ENCODE peak calls at places on chromosomes 3 and 15, in four cellular contexts. J, D, Q and H are unnamed samples. For H3K9me3, the result is how much of the 10 kb centered on the place peaks cover.

GRCh38 chr3:55486857-55487375 is at the start of gene WNT5A:
- DNase-seq in J (no peak), D (no peak), Q (peak), H (no peak)

GRCh38 chr15:57861039-57861638 is 154.6 kb downstream of the POLR2M start:
- DNase-seq in J (no peak), D (no peak), Q (peak), H (no peak)

GRCh38 chr15:45393851-45394250 is 15.5 kb upstream of the GATM start:
- DNase-seq in J (no peak), D (no peak), Q (no peak), H (no peak)

GRCh38 chr15:30924353-30924752 is 20.6 kb downstream of the FAN1 start:
- DNase-seq in J (no peak), D (no peak), Q (no peak), H (no peak)

GRCh38 chr3:35263477-35263876 is 375.8 kb upstream of the ARPP21 start:
- DNase-seq in J (no peak), D (no peak), Q (no peak), H (no peak)

GRCh38 chr3:188578579-188579363 is 424.8 kb downstream of the LPP start:
- DNase-seq in J (peak), D (no peak), Q (no peak), H (no peak)

GRCh38 chr15:38702178-38702912 is 137.7 kb upstream of the RASGRP1 start:
- DNase-seq in J (no peak), D (no peak), Q (no peak), H (no peak)

GRCh38 chr3:12869025-12869695 is 27.8 kb upstream of the RPL32 start:
- DNase-seq in J (no peak), D (no peak), Q (peak), H (no peak)

GRCh38 chr3:125116311-125117069 is 60.7 kb upstream of the HEG1 start:
- DNase-seq in J (no peak), D (no peak), Q (no peak), H (no peak)

GRCh38 chr3:9793161-9793781 is 389 bp downstream of the ARPC4 start:
- DNase-seq in J (no peak), D (peak), Q (peak), H (peak)

GRCh38 chr15:98968576-98968975 is 39.0 kb downstream of the PGPEP1L start:
- DNase-seq in J (no peak), D (no peak), Q (no peak), H (no peak)

DNA sequence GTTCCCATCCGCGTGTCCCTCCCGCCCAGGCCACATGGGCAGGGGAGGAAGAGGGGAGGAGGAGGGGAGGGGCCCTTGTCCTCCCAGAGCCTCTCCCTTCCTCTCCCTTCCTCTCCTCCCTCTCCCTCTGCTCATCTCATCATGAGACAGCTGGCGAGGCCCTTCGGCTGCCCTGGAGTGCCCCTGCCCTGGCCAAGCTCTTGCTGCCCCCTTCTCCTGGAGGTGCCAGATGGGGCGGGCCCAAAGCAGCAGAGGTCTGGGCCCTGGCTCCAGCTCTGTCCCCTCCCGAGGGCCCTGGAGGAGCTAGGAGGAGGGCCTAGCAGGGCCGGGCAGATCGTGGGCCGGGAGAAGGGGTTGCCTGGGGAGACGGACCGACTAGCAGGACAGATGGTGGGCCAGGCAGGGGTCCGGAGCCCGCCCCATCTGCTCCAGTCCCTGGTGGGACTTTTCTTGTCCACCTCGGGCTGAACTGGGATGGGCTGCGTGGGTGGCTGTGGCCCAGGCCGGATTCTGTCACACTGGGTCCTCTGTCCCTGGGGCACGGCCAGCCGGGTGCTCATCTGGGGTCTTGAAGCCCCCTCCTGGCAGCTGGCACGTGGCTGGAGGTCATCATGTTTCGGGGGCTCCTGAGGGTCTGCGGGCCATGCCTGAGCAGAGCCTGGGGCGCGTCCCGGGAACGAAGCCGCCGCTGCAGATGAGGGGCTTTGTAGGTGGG is 183.4 kb downstream of the GOLGA6L6 start:
- DNase-seq in J (no peak), D (no peak), Q (no peak), H (no peak)
- H3K9me3 ChIP-seq in J (under half), D (under half), Q (half or more), H (under half)

GRCh38 chr15:101179341-101180153 is 72.3 kb downstream of the CHSY1 start:
- DNase-seq in J (no peak), D (no peak), Q (no peak), H (no peak)

GRCh38 chr15:101183226-101183925 is 68.5 kb downstream of the CHSY1 start:
- DNase-seq in J (no peak), D (no peak), Q (no peak), H (no peak)

GRCh38 chr15:101180620-101181307 is 71.1 kb downstream of the CHSY1 start:
- DNase-seq in J (no peak), D (no peak), Q (no peak), H (no peak)

GRCh38 chr15:101182215-101182614 is 69.6 kb downstream of the CHSY1 start:
- DNase-seq in J (no peak), D (no peak), Q (no peak), H (no peak)

DNA sequence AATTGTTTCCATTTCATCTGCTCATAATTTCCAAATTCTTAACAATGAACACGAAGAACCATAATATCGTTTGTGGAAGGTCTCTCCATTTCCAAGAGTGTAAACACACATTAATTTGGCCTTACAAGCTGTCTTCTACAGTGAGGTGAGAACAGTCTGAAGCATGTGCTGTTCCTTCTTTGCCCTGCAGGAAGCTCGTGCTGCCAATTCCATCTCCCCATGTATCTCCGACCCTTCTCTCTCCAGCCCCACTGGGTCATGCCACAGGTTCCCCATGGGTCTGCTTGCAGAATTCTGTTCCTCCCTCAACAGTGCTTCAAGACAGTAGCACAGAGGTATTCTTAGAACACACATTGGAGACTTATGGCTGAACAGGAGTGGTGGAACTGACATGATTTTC is 70.5 kb downstream of the CHSY1 start:
- DNase-seq in J (no peak), D (no peak), Q (no peak), H (no peak)
- H3K9me3 ChIP-seq in J (under half), D (under half), Q (under half), H (under half)

DNA sequence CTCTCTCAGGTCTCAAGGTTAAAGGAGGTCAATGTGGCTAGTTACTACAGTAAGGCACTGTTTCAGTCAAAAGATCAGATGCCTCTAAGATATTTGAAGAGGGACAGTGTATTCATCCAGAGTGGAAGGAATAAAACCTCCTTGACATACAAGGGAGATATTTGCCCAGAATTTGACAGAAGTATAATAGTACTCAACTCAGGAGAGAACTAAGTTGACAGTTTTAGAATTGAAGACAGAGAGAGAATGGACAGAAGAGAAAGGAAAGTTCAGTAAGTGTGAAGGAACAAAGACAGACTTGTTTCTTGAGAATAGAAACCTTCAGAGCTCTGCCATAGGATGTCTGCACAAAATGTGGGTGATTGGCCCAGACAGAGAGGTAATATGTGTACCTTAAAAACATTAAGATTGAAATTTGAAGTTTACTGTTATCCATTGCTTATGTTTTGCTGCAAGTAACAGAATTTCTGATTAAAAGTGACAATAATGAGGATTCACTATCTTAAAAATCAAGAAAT is 507.1 kb downstream of the IGSF11 start:
- DNase-seq in J (no peak), D (no peak), Q (no peak), H (no peak)
- H3K9me3 ChIP-seq in J (under half), D (under half), Q (under half), H (under half)

GRCh38 chr3:185236969-185237368 is 16.9 kb downstream of the EHHADH start:
- DNase-seq in J (no peak), D (no peak), Q (no peak), H (no peak)

GRCh38 chr3:185233328-185233727 is 20.5 kb downstream of the EHHADH start:
- DNase-seq in J (no peak), D (no peak), Q (no peak), H (no peak)
- H3K9me3 ChIP-seq in J (under half), D (under half), Q (under half), H (under half)

GRCh38 chr15:79919749-79920511 is 23.1 kb upstream of the MTHFS start:
- DNase-seq in J (no peak), D (no peak), Q (peak), H (no peak)

GRCh38 chr15:79919090-79919748 is 22.4 kb upstream of the MTHFS start:
- DNase-seq in J (no peak), D (no peak), Q (peak), H (no peak)

GRCh38 chr15:79918278-79918677 is 21.5 kb upstream of the MTHFS start:
- DNase-seq in J (no peak), D (peak), Q (peak), H (no peak)

GRCh38 chr15:79916424-79916823 is 19.6 kb upstream of the MTHFS start:
- DNase-seq in J (no peak), D (no peak), Q (no peak), H (no peak)

GRCh38 chr15:79914728-79915127 is 17.9 kb upstream of the MTHFS start:
- DNase-seq in J (no peak), D (no peak), Q (no peak), H (no peak)
- H3K9me3 ChIP-seq in J (under half), D (under half), Q (under half), H (under half)

DNA sequence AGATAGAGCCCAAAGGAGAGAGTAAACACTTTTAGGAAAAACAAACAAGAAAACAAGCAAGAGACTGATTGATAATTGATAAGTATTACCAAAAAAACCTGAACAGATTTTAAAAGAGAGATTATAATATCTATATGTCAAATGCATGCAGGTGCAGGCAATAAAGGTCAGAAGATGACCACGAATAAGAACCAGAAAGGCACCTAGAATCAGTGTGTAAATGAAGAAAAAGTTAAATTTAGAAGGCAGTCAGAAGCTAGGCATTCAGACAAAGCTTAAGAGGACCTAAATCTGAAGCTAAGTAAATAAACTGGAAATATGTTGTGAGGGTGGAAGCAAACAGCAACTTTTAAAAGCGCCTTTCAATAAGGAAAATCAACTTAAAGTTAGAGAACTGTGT is 16.3 kb downstream of the IQCB1 start:
- DNase-seq in J (no peak), D (no peak), Q (no peak), H (no peak)
- H3K9me3 ChIP-seq in J (under half), D (under half), Q (under half), H (under half)

DNA sequence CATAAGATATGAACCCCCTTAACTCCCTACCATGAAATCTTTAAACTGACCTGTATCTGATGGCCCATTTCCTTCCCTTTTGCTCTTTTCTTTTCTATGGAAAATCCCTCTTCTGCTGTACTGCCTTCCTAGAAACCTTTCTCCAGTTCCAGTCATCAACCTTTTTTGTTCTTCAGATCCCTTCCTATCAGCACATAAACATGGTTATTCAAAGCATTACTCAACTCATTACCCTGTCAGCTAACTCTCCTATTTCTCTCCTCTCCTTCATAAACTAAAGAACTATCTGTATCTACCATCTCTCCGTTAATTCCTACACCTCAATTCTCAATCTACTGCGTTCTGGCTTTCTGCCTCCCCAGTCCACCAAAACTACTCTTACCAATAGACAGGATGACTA is 13.0 kb downstream of the TERC start:
- DNase-seq in J (no peak), D (no peak), Q (no peak), H (no peak)
- H3K9me3 ChIP-seq in J (under half), D (under half), Q (under half), H (under half)

DNA sequence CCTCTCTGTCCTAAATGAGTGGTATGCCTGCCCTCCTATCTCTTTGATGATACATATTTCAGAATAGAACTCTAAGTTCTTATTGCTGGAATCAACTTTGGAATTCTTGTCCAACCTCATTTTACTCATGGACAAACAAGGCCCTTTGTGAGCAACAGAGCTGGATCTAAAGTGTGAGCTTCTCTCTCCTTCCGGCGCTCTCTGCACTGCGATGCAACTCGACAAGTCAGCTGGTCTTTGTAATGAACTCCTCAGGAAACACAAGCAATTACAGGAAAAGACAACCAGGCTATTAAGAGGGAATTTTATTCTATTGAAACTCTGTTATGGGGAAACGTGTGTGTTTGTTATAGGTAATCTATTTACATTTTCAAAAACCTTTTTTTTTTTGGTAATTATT is 20.3 kb upstream of the NRROS start:
- DNase-seq in J (no peak), D (no peak), Q (peak), H (no peak)
- H3K9me3 ChIP-seq in J (under half), D (under half), Q (under half), H (under half)

DNA sequence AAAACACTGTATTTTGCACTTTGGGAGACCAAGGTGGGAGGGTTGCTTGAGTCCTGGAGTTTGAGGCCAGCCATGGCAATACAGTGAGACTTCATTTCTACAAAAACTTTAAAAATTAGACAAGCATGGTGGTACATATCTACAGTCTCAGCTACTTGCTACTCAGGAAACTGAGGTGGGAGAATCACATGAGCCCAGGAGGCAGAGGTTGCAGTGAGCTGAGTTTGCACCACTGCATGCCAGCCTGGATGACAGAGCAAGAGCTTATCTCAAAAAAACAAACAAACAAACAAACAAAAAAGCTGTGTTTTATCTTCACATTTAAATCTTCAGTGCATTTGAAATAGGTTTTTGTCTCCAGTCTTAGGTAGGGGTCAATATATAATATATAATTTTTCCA is 4.8 kb upstream of the SLC9C1 start:
- DNase-seq in J (no peak), D (no peak), Q (no peak), H (no peak)
- H3K9me3 ChIP-seq in J (under half), D (under half), Q (under half), H (under half)